ENCODE peak calls at places on chromosomes 13 and 19, in nine cellular contexts. Q, T, P, D, Z, J, I, B and V are unnamed samples.

GRCh38 chr13:31200636-31200970 is 828 bp downstream of the B3GLCT start:
- DNase-seq in Q (peak; percentile 69), T (peak; percentile 55), P (peak; percentile 76), D (no peak), Z (peak; percentile 55), J (no peak), I (peak; percentile 21), B (peak; percentile 30), V (no peak)

GRCh38 chr19:10748924-10749434 is 31.1 kb downstream of the DNM2 start:
- DNase-seq in Q (no peak), T (no peak), P (peak; percentile 98), D (peak; percentile 70), Z (no peak), J (no peak), I (no peak), B (no peak), V (peak; percentile 34)

GRCh38 chr19:954672-955494 is 29.0 kb downstream of the ARID3A start:
- DNase-seq in Q (peak; percentile 63), T (peak; percentile 40), P (peak; percentile 18), D (no peak), Z (no peak), J (no peak), I (no peak), B (no peak), V (peak; percentile 24)

GRCh38 chr13:105050696-105051095 is 1484.8 kb downstream of the EFNB2 start:
- DNase-seq in Q (no peak), T (no peak), P (no peak), D (no peak), Z (no peak), J (no peak), I (peak; percentile 62), B (no peak), V (peak; percentile 34)

GRCh38 chr13:94712812-94713555 is 639 bp upstream of the SOX21 start:
- DNase-seq in Q (peak; percentile 92), T (no peak), P (peak; percentile 50), D (peak; percentile 35), Z (peak; percentile 31), J (no peak), I (peak; percentile 77), B (no peak), V (peak; percentile 72)

GRCh38 chr13:88958821-88959220 is 1287.7 kb downstream of the SLITRK5 start:
- DNase-seq in Q (no peak), T (no peak), P (no peak), D (peak; percentile 16), Z (no peak), J (no peak), I (peak; percentile 26), B (no peak), V (peak; percentile 10)

GRCh38 chr19:18090545-18091216 is 3.9 kb upstream of the IL12RB1 start:
- DNase-seq in Q (no peak), T (no peak), P (no peak), D (peak; percentile 30), Z (peak; percentile 32), J (no peak), I (peak; percentile 10), B (no peak), V (peak; percentile 58)

GRCh38 chr13:48175200-48175599 is 57.8 kb upstream of the ITM2B start:
- DNase-seq in Q (no peak), T (no peak), P (no peak), D (no peak), Z (no peak), J (no peak), I (no peak), B (no peak), V (no peak)

GRCh38 chr13:113664751-113665581 is 2.1 kb upstream of the GRK1 start:
- DNase-seq in Q (no peak), T (no peak), P (peak; percentile 8), D (no peak), Z (peak; percentile 2), J (no peak), I (no peak), B (no peak), V (no peak)

GRCh38 chr13:98083507-98083906 is 59.4 kb upstream of the FARP1 start:
- DNase-seq in Q (no peak), T (no peak), P (no peak), D (peak; percentile 91), Z (no peak), J (no peak), I (peak; percentile 91), B (no peak), V (peak; percentile 89)

GRCh38 chr19:5480427-5480836 is 25.2 kb downstream of the ZNRF4 start:
- DNase-seq in Q (peak; percentile 45), T (peak; percentile 56), P (peak; percentile 43), D (no peak), Z (peak; percentile 66), J (peak; percentile 11), I (no peak), B (peak; percentile 20), V (peak; percentile 29)

GRCh38 chr13:100245099-100245498 is 156.2 kb downstream of the PCCA start:
- DNase-seq in Q (no peak), T (no peak), P (no peak), D (peak; percentile 38), Z (no peak), J (no peak), I (no peak), B (no peak), V (no peak)

GRCh38 chr19:1649706-1650626 is 2.4 kb downstream of the TCF3 start:
- DNase-seq in Q (no peak), T (no peak), P (peak; percentile 27), D (peak; percentile 8), Z (no peak), J (no peak), I (no peak), B (no peak), V (no peak)

GRCh38 chr19:53394522-53394973 is 401 bp upstream of the ZNF765 start:
- DNase-seq in Q (peak; percentile 81), T (no peak), P (peak; percentile 33), D (no peak), Z (peak; percentile 6), J (no peak), I (no peak), B (no peak), V (no peak)

GRCh38 chr19:54493967-54494585 is 8.6 kb upstream of the LAIR2 start:
- DNase-seq in Q (no peak), T (no peak), P (no peak), D (no peak), Z (no peak), J (no peak), I (no peak), B (no peak), V (no peak)

GRCh38 chr13:80084086-80084676 is 256.7 kb downstream of the SPRY2 start:
- DNase-seq in Q (no peak), T (no peak), P (no peak), D (peak; percentile 98), Z (no peak), J (no peak), I (peak; percentile 95), B (no peak), V (peak; percentile 95)

GRCh38 chr19:20423381-20424207 is 142.0 kb downstream of the ZNF737 start:
- DNase-seq in Q (peak; percentile 37), T (peak; percentile 24), P (no peak), D (peak; percentile 45), Z (peak; percentile 61), J (peak; percentile 2), I (peak; percentile 43), B (peak; percentile 3), V (peak; percentile 71)

GRCh38 chr13:36787181-36787580 is 31.8 kb upstream of the RFXAP start:
- DNase-seq in Q (no peak), T (no peak), P (no peak), D (no peak), Z (no peak), J (no peak), I (no peak), B (no peak), V (no peak)

GRCh38 chr13:84609716-84610115 is 727.4 kb upstream of the SLITRK1 start:
- DNase-seq in Q (no peak), T (no peak), P (no peak), D (peak; percentile 49), Z (no peak), J (no peak), I (peak; percentile 67), B (no peak), V (peak; percentile 52)

GRCh38 chr19:6854758-6855157 is 32.6 kb upstream of the ADGRE1 start:
- DNase-seq in Q (no peak), T (no peak), P (no peak), D (no peak), Z (no peak), J (no peak), I (no peak), B (no peak), V (no peak)

GRCh38 chr19:16608290-16608704 is 19.7 kb downstream of the MED26 start:
- DNase-seq in Q (no peak), T (no peak), P (no peak), D (peak; percentile 84), Z (peak; percentile 23), J (no peak), I (peak; percentile 80), B (no peak), V (peak; percentile 90)

GRCh38 chr19:15426485-15427349 is 7.9 kb upstream of the AKAP8L start:
- DNase-seq in Q (no peak), T (no peak), P (no peak), D (no peak), Z (peak; percentile 36), J (no peak), I (no peak), B (no peak), V (no peak)

GRCh38 chr13:41019027-41019487 is at the start of gene ELF1:
- DNase-seq in Q (no peak), T (peak; percentile 70), P (no peak), D (peak; percentile 73), Z (peak; percentile 67), J (peak; percentile 23), I (peak; percentile 70), B (peak; percentile 30), V (peak; percentile 65)